ENCODE peak calls at places on chromosomes 4 and X, in four cellular contexts. X is cardiac muscle cell, J is iPS DF 6.9, H is psoas muscle. C is an unnamed sample.

GRCh38 chr4:100489316-100489715 is 28.5 kb downstream of the EMCN start:
- DNase-seq in J (no peak), X (peak; percentile 42), H (no peak), C (no peak)

GRCh38 chr4:135598151-135598550 is 1396.6 kb upstream of the PABPC4L start:
- DNase-seq in J (no peak), X (no peak), H (no peak), C (no peak)

GRCh38 chr4:3753711-3754412 is 12.3 kb upstream of the ADRA2C start:
- DNase-seq in H (peak; percentile 41), J (no peak), X (no peak), C (no peak)

GRCh38 chr4:157713342-157713741 is 459.5 kb downstream of the GASK1B start:
- DNase-seq in J (no peak), H (no peak), X (no peak), C (no peak)

GRCh38 chrX:32116047-32116446 is 1044.2 kb upstream of the FTHL17 start:
- DNase-seq in H (no peak), J (no peak), X (peak; percentile 2), C (no peak)

GRCh38 chrX:1442016-1442665 is 10.6 kb downstream of the ASMTL start:
- DNase-seq in X (no peak), H (no peak), J (no peak), C (no peak)

GRCh38 chr4:190017357-190018200 is 9.5 kb downstream of the FRG2 start:
- DNase-seq in X (no peak), J (no peak), H (peak; percentile 50), C (peak; percentile 7)

GRCh38 chr4:185398618-185399017 is 2.0 kb downstream of the ANKRD37 start:
- DNase-seq in J (no peak), H (no peak), X (no peak), C (no peak)

GRCh38 chr4:177442623-177443155 is 452 bp upstream of the AGA start:
- DNase-seq in J (no peak), H (no peak), X (peak; percentile 24), C (no peak)

GRCh38 chr4:118974758-118975157 is 86.1 kb downstream of the SYNPO2 start:
- DNase-seq in X (peak; percentile 32), J (no peak), H (no peak), C (no peak)

GRCh38 chr4:47839259-47839658 is 1.4 kb upstream of the CORIN start:
- DNase-seq in J (no peak), H (no peak), X (peak; percentile 35), C (peak; percentile 31)

GRCh38 chr4:75939890-75940691 is 722 bp downstream of the NAAA start:
- DNase-seq in X (peak; percentile 58), J (no peak), H (peak; percentile 88), C (peak; percentile 74)

GRCh38 chr4:42397256-42397634 is at the start of gene SHISA3:
- DNase-seq in J (no peak), H (peak; percentile 46), X (peak; percentile 65), C (peak; percentile 27)

GRCh38 chrX:52217494-52218160 is 32.9 kb downstream of the MAGED4 start:
- DNase-seq in H (no peak), X (no peak), J (no peak), C (no peak)

GRCh38 chrX:16993791-16994318 is 47.4 kb downstream of the REPS2 start:
- DNase-seq in H (no peak), X (no peak), J (no peak), C (no peak)

GRCh38 chr4:139668658-139669201 is 3.1 kb downstream of the MGST2 start:
- DNase-seq in X (no peak), J (no peak), H (no peak), C (no peak)

GRCh38 chr4:85318415-85318814 is 156.5 kb upstream of the ARHGAP24 start:
- DNase-seq in X (no peak), J (no peak), H (no peak), C (no peak)

C was measured in hepatocyte.